ENCODE peak calls at places on chromosomes 2 and 18, in nine cellular contexts. T, O, A, D, Y, J, V, P and X are unnamed samples.

GRCh38 chr2:199379251-199379650 is 78.5 kb downstream of the SATB2 start:
- DNase-seq in T (no peak), P (no peak), D (peak), A (peak), J (no peak), Y (no peak), O (peak), V (peak), X (no peak)

GRCh38 chr2:199932312-199932855 is 21.3 kb downstream of the C2orf69 start:
- DNase-seq in T (no peak), D (no peak), P (no peak), A (no peak), V (peak), Y (no peak), O (no peak), J (peak), X (no peak)

GRCh38 chr2:173021939-173022371 is 53.7 kb upstream of the MAP3K20 start:
- DNase-seq in P (no peak), O (peak), T (peak), V (peak), Y (no peak), A (peak), J (peak), D (peak), X (no peak)

GRCh38 chr2:85935746-85936208 is 47.0 kb upstream of the ST3GAL5 start:
- DNase-seq in O (peak), J (peak), T (peak), D (peak), V (peak), P (peak), Y (no peak), A (peak), X (no peak)

GRCh38 chr2:196066794-196067382 is 1.7 kb downstream of the DNAH7 start:
- DNase-seq in J (peak), P (no peak), A (peak), O (peak), D (peak), T (no peak), Y (no peak), V (peak), X (no peak)

GRCh38 chr2:106831241-106831640 is 54.7 kb downstream of the ST6GAL2 start:
- DNase-seq in D (no peak), Y (no peak), O (no peak), T (no peak), J (no peak), A (no peak), P (no peak), V (no peak), X (no peak)

GRCh38 chr2:205076405-205076804 is 531.1 kb downstream of the PARD3B start:
- DNase-seq in A (no peak), D (no peak), Y (no peak), P (peak), O (no peak), J (no peak), V (no peak), T (no peak), X (no peak)

GRCh38 chr2:63665091-63665490 is 76.3 kb downstream of the MDH1 start:
- DNase-seq in A (no peak), P (no peak), V (peak), T (no peak), D (no peak), J (no peak), O (no peak), Y (no peak), X (no peak)

GRCh38 chr2:167784071-167784400 is 463.4 kb downstream of the STK39 start:
- DNase-seq in P (no peak), Y (no peak), A (no peak), V (peak), O (no peak), T (no peak), J (no peak), D (no peak), X (no peak)

GRCh38 chr2:19035238-19035637 is 323.2 kb downstream of the OSR1 start:
- DNase-seq in J (peak), D (no peak), A (no peak), O (peak), P (no peak), Y (no peak), T (no peak), V (peak), X (no peak)

GRCh38 chr2:81077396-81077795 is 772.8 kb upstream of the LRRTM1 start:
- DNase-seq in Y (no peak), A (no peak), V (no peak), P (peak), T (peak), O (no peak), D (no peak), J (no peak), X (no peak)

GRCh38 chr2:178783889-178784288 is 23.3 kb downstream of the TTN start:
- DNase-seq in P (no peak), D (no peak), Y (no peak), J (no peak), A (no peak), T (no peak), O (no peak), V (no peak), X (no peak)

GRCh38 chr2:219081701-219082331 is 21.1 kb upstream of the IHH start:
- DNase-seq in J (no peak), T (no peak), A (no peak), V (no peak), P (no peak), Y (no peak), D (no peak), O (peak), X (no peak)

GRCh38 chr2:23689131-23689700 is 237.7 kb downstream of the ATAD2B start:
- DNase-seq in T (no peak), P (no peak), O (no peak), D (no peak), A (no peak), V (no peak), J (no peak), Y (no peak), X (no peak)

GRCh38 chr18:49048361-49048760 is 97.6 kb upstream of the SMAD7 start:
- DNase-seq in P (no peak), D (peak), J (peak), O (peak), V (peak), T (no peak), A (no peak), Y (peak), X (no peak)

GRCh38 chr2:78418041-78418440 is 607.5 kb upstream of the REG3G start:
- DNase-seq in A (peak), T (no peak), O (no peak), P (no peak), J (peak), Y (no peak), V (no peak), D (no peak), X (no peak)

GRCh38 chr2:1868683-1869141 is 124.4 kb upstream of the PXDN start:
- DNase-seq in Y (peak), V (no peak), D (no peak), T (peak), O (no peak), J (no peak), A (no peak), P (peak), X (no peak)

GRCh38 chr2:109407401-109408335 is 206.1 kb downstream of the SEPTIN10 start:
- DNase-seq in T (no peak), P (no peak), J (no peak), V (no peak), O (no peak), A (no peak), D (no peak), Y (no peak), X (no peak)

GRCh38 chr2:74585406-74586182 is 31.1 kb downstream of the DOK1 start:
- DNase-seq in T (no peak), V (peak), J (peak), P (no peak), O (no peak), Y (no peak), A (peak), D (no peak), X (no peak)

GRCh38 chr18:47928466-47928865 is 2.0 kb downstream of the SMAD2 start:
- DNase-seq in Y (no peak), J (peak), D (no peak), O (peak), P (no peak), T (no peak), A (no peak), V (peak), X (no peak)

GRCh38 chr2:3867451-3867850 is 164.1 kb downstream of the DCDC2C start:
- DNase-seq in J (no peak), O (no peak), D (no peak), T (no peak), Y (no peak), P (no peak), A (no peak), V (no peak), X (no peak)

GRCh38 chr2:201890447-201890846 is 84.1 kb downstream of the CDK15 start:
- DNase-seq in V (peak), T (no peak), Y (no peak), O (no peak), A (no peak), J (no peak), D (peak), P (no peak), X (no peak)

GRCh38 chr2:72270556-72271275 is 123.1 kb upstream of the CYP26B1 start:
- DNase-seq in V (no peak), O (no peak), Y (no peak), A (no peak), P (no peak), D (no peak), T (no peak), J (no peak), X (no peak)

GRCh38 chr18:72783517-72783916 is 84.3 kb downstream of the NETO1 start:
- DNase-seq in A (no peak), O (no peak), V (peak), P (no peak), T (no peak), Y (no peak), J (no peak), D (no peak), X (no peak)

GRCh38 chr2:25098558-25099486 is 56.9 kb downstream of the EFR3B start:
- DNase-seq in Y (no peak), D (peak), V (no peak), A (no peak), O (peak), P (no peak), T (no peak), J (peak), X (no peak)

GRCh38 chr2:232698552-232699091 is 1.5 kb downstream of the GIGYF2 start:
- DNase-seq in T (no peak), O (peak), Y (no peak), D (no peak), V (peak), P (no peak), A (no peak), J (peak), X (no peak)

GRCh38 chr2:43707255-43707654 is 31.0 kb upstream of the C1GALT1C1L start:
- DNase-seq in J (peak), A (peak), P (no peak), O (peak), D (peak), V (peak), Y (no peak), T (no peak), X (no peak)

GRCh38 chr18:48955528-48956261 is 4.9 kb upstream of the SMAD7 start:
- DNase-seq in D (peak), T (peak), J (peak), V (peak), Y (no peak), P (no peak), O (peak), A (no peak), X (no peak)

GRCh38 chr2:124649001-124649400 is 623.9 kb downstream of the CNTNAP5 start:
- DNase-seq in D (no peak), A (no peak), V (no peak), Y (no peak), O (no peak), P (no peak), T (no peak), J (no peak), X (no peak)

GRCh38 chr2:58427572-58428285 is 186.6 kb upstream of the FANCL start:
- DNase-seq in Y (no peak), D (no peak), A (peak), V (peak), T (peak), J (peak), P (peak), O (peak), X (no peak)

GRCh38 chr2:11738589-11739436 is 7.6 kb upstream of the LPIN1 start:
- DNase-seq in Y (no peak), O (peak), D (peak), J (peak), P (peak), A (peak), T (peak), V (peak), X (no peak)

GRCh38 chr18:32200766-32201165 is 10.9 kb downstream of the MEP1B start:
- DNase-seq in P (no peak), V (no peak), D (no peak), O (no peak), J (no peak), T (no peak), A (peak), Y (no peak), X (no peak)

GRCh38 chr2:1775511-1776035 is 31.3 kb upstream of the PXDN start:
- DNase-seq in Y (no peak), V (no peak), D (no peak), T (no peak), P (no peak), A (no peak), J (no peak), O (no peak), X (no peak)

GRCh38 chr2:136238552-136239346 is 120.8 kb upstream of the CXCR4 start:
- DNase-seq in O (peak), Y (no peak), A (peak), D (no peak), T (peak), J (peak), P (no peak), V (peak), X (peak)

GRCh38 chr2:240961878-240962277 is 36.5 kb upstream of the SNED1 start:
- DNase-seq in D (no peak), A (peak), O (no peak), Y (no peak), T (peak), V (no peak), J (no peak), P (no peak), X (no peak)

GRCh38 chr2:2873450-2873811 is 504.2 kb downstream of the EIPR1 start:
- DNase-seq in P (no peak), D (no peak), A (no peak), Y (no peak), J (no peak), V (no peak), O (no peak), T (peak), X (no peak)

DNA sequence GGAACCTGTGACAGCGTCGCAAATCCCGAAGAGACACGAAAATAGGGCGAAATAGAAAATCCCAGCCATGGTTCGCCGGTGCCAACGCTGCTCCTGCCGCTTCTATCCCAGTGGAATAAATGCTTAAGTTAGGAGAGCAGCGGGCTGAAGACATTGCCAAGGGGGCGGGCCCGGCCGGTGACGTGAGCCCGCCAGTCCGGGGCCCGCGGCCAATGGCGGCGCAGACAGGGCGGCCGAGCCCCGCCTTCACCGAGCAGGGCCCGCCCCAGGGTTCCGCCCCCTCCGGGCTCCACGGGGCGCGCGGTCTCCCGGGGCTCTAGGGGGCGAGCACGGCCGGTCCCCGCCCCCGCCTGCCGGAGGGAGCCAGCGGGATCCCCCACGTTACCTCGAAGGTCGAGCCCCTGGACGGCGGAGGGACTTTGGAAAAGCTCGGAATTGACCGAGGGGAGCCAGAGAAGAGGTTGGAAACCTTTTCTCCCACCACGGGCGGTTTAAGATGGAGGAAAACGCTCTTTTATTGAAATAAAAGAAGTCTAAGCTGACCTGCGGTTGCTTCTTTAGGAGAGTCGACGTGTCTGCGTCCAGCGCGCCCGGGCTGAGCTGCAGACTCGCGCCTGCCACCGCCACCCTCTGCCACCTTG is at the start of gene EPHA4:
- DNase-seq in O (peak), P (peak), Y (peak), A (peak), J (peak), D (peak), T (peak), V (peak), X (peak)
- TF ChIP-seq CTCF in O (peak), P (no peak), Y (peak), A (peak), J (no peak), D (peak), T (no peak), V (peak), X (no peak)

GRCh38 chr2:160209457-160209856 is 9.4 kb upstream of the ITGB6 start:
- DNase-seq in D (peak), P (no peak), A (no peak), V (peak), O (peak), J (peak), Y (no peak), T (no peak), X (no peak)
- TF ChIP-seq CTCF in D (peak), P (no peak), A (no peak), V (no peak), O (no peak), J (no peak), Y (no peak), T (no peak), X (no peak)

GRCh38 chr18:6729247-6730091 is at the start of gene ARHGAP28:
- DNase-seq in J (peak), O (peak), T (peak), D (peak), P (peak), Y (peak), A (peak), V (peak), X (no peak)
- TF ChIP-seq CTCF in J (no peak), O (peak), T (peak), D (peak), P (no peak), Y (peak), A (no peak), V (no peak), X (no peak)

GRCh38 chr2:20192781-20193180 is 32.1 kb downstream of the SDC1 start:
- DNase-seq in P (no peak), D (no peak), Y (no peak), O (no peak), A (no peak), V (no peak), J (no peak), T (no peak), X (no peak)

GRCh38 chr2:20190862-20191713 is 33.8 kb downstream of the SDC1 start:
- DNase-seq in V (no peak), P (no peak), Y (no peak), D (no peak), A (no peak), J (peak), O (no peak), T (peak), X (no peak)

GRCh38 chr2:20191714-20192569 is 33.0 kb downstream of the SDC1 start:
- DNase-seq in O (no peak), Y (no peak), V (no peak), P (no peak), J (no peak), T (no peak), D (no peak), A (no peak), X (no peak)

GRCh38 chr2:20194097-20194989 is 30.6 kb downstream of the SDC1 start:
- DNase-seq in Y (no peak), V (no peak), T (no peak), D (no peak), O (no peak), J (peak), P (no peak), A (no peak), X (no peak)

GRCh38 chr2:20193185-20193584 is 31.7 kb downstream of the SDC1 start:
- DNase-seq in P (no peak), O (peak), T (no peak), Y (no peak), V (no peak), A (no peak), J (no peak), D (no peak), X (no peak)
- TF ChIP-seq CTCF in P (no peak), O (no peak), T (no peak), Y (no peak), V (no peak), A (no peak), J (no peak), D (no peak), X (no peak)

GRCh38 chr2:10303634-10304378 is 1.1 kb downstream of the HPCAL1 start:
- DNase-seq in V (peak), A (peak), O (peak), D (peak), J (peak), Y (no peak), P (peak), T (peak), X (peak)
- TF ChIP-seq CTCF in V (peak), A (no peak), O (no peak), D (peak), J (no peak), Y (peak), P (no peak), T (peak), X (no peak)

GRCh38 chr2:174180165-174180724 is 68.1 kb downstream of the OLA1 start:
- DNase-seq in Y (no peak), J (peak), T (no peak), V (peak), A (no peak), D (peak), P (no peak), O (peak), X (no peak)
- TF ChIP-seq CTCF in Y (peak), J (peak), T (peak), V (peak), A (peak), D (peak), P (no peak), O (peak), X (no peak)